ENCODE peak calls at places on chromosomes 5 and 9, in five cellular contexts. B, O, X, E and H are unnamed samples.

GRCh38 chr5:157342822-157343402 is 77.0 kb downstream of the CYFIP2 start:
- DNase-seq in B (no peak), O (peak), X (peak), E (no peak), H (no peak)

GRCh38 chr9:2337131-2337530 is 284.5 kb upstream of the VLDLR start:
- DNase-seq in B (no peak), O (no peak), X (no peak), E (no peak), H (no peak)

GRCh38 chr9:133641861-133642595 is 5.9 kb downstream of the DBH start:
- DNase-seq in B (no peak), O (peak), X (no peak), E (no peak), H (no peak)

GRCh38 chr9:14480561-14480960 is 166.6 kb upstream of the NFIB start:
- DNase-seq in B (no peak), O (no peak), X (no peak), E (no peak), H (no peak)

GRCh38 chr5:178288373-178289368 is 56.1 kb upstream of the PHYKPL start:
- DNase-seq in B (peak), O (peak), X (no peak), E (no peak), H (no peak)

GRCh38 chr5:124961517-124961916 is 215.1 kb upstream of the ZNF608 start:
- DNase-seq in B (no peak), O (no peak), X (no peak), E (no peak), H (no peak)

GRCh38 chr9:129761293-129761900 is 8.6 kb upstream of the PTGES start:
- DNase-seq in B (peak), O (no peak), X (no peak), E (peak), H (no peak)

GRCh38 chr5:62732677-62733121 is 154.1 kb downstream of the LRRC70 start:
- DNase-seq in B (no peak), O (no peak), X (no peak), E (no peak), H (no peak)

GRCh38 chr5:168683247-168683926 is 104.2 kb upstream of the PANK3 start:
- DNase-seq in B (no peak), O (no peak), X (no peak), E (no peak), H (no peak)

GRCh38 chr5:44233691-44234090 is 155.5 kb downstream of the FGF10 start:
- DNase-seq in B (no peak), O (no peak), X (no peak), E (no peak), H (no peak)

GRCh38 chr9:86545085-86545484 is 190.9 kb upstream of the TUT7 start:
- DNase-seq in B (no peak), O (no peak), X (no peak), E (no peak), H (no peak)

GRCh38 chr5:119789411-119790117 is 160.2 kb downstream of the FAM170A start:
- DNase-seq in B (no peak), O (no peak), X (no peak), E (no peak), H (no peak)

GRCh38 chr5:150672237-150672883 is 11.3 kb downstream of the MYOZ3 start:
- DNase-seq in B (peak), O (peak), X (peak), E (no peak), H (no peak)

GRCh38 chr5:150180241-150181027 is 9.4 kb upstream of the SLC6A7 start:
- DNase-seq in B (peak), O (no peak), X (no peak), E (no peak), H (no peak)

GRCh38 chr9:70257991-70258691 is 637 bp upstream of the SMC5 start:
- DNase-seq in B (peak), O (peak), X (no peak), E (peak), H (no peak)

GRCh38 chr9:93486269-93486668 is 32.9 kb upstream of the FAM120AOS start:
- DNase-seq in B (no peak), O (no peak), X (no peak), E (no peak), H (no peak)

GRCh38 chr5:67773439-67773988 is 442.0 kb upstream of the PIK3R1 start:
- DNase-seq in B (peak), O (no peak), X (peak), E (no peak), H (peak)

GRCh38 chr9:113363336-113363735 is 13.4 kb downstream of the HDHD3 start:
- DNase-seq in B (no peak), O (no peak), X (no peak), E (no peak), H (no peak)

GRCh38 chr9:82555408-82555807 is 507.5 kb downstream of the RASEF start:
- DNase-seq in B (no peak), O (no peak), X (no peak), E (no peak), H (no peak)

GRCh38 chr5:72597456-72597948 is 90.3 kb upstream of the ZNF366 start:
- DNase-seq in B (no peak), O (no peak), X (no peak), E (peak), H (peak)

GRCh38 chr5:200985-201384 is 9.7 kb downstream of the LRRC14B start:
- DNase-seq in B (no peak), O (no peak), X (peak), E (no peak), H (no peak)

GRCh38 chr5:127634007-127634406 is 14.9 kb upstream of the CTXN3 start:
- DNase-seq in B (no peak), O (no peak), X (no peak), E (no peak), H (no peak)

GRCh38 chr9:14347408-14348224 is 33.7 kb upstream of the NFIB start:
- DNase-seq in B (peak), O (no peak), X (peak), E (no peak), H (no peak)

GRCh38 chr5:10133830-10134229 is 115.9 kb downstream of the ATPSCKMT start:
- DNase-seq in B (no peak), O (no peak), X (peak), E (no peak), H (no peak)

GRCh38 chr5:32802764-32803163 is 91.6 kb downstream of the NPR3 start:
- DNase-seq in B (no peak), O (no peak), X (no peak), E (no peak), H (no peak)

GRCh38 chr5:32810812-32811211 is 99.7 kb downstream of the NPR3 start:
- DNase-seq in B (no peak), O (no peak), X (no peak), E (no peak), H (peak)

GRCh38 chr5:32805966-32806626 is 95.0 kb downstream of the NPR3 start:
- DNase-seq in B (no peak), O (no peak), X (no peak), E (peak), H (no peak)
- H3K4me3 ChIP-seq in B (no peak), O (no peak), X (no peak), E (peak), H (no peak)

GRCh38 chr9:90047828-90048227 is 443.0 kb downstream of the GADD45G start:
- DNase-seq in B (no peak), O (no peak), X (no peak), E (no peak), H (no peak)
- H3K4me3 ChIP-seq in B (no peak), O (no peak), X (no peak), E (no peak), H (no peak)

GRCh38 chr9:123334639-123335038 is 21.4 kb upstream of the CRB2 start:
- DNase-seq in B (no peak), O (no peak), X (no peak), E (no peak), H (no peak)

GRCh38 chr9:123336455-123336854 is 19.5 kb upstream of the CRB2 start:
- DNase-seq in B (no peak), O (no peak), X (no peak), E (no peak), H (peak)

GRCh38 chr9:123336959-123337358 is 19.0 kb upstream of the CRB2 start:
- DNase-seq in B (no peak), O (no peak), X (no peak), E (no peak), H (no peak)

GRCh38 chr9:123335227-123335985 is 20.6 kb upstream of the CRB2 start:
- DNase-seq in B (no peak), O (no peak), X (no peak), E (peak), H (peak)

DNA sequence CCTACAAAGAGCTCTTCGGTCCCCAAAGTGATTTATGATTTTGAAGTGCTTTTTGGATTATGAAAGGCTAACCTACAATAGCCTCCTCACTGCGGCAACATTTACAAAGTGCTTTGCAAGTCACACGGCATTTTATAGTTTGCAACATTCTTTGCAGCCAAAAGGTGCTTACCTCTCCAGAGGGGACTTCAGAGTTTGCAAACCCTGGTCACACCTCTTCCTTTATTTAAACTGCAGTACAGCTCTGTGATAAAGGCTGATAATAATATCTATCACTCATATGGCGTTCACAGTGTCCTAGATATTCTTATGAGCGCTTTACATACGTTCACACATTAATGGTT is 20.0 kb upstream of the CRB2 start:
- DNase-seq in B (no peak), O (no peak), X (no peak), E (no peak), H (no peak)
- H3K4me3 ChIP-seq in B (no peak), O (no peak), X (no peak), E (no peak), H (peak)

GRCh38 chr9:124501771-124502320 is 5.4 kb downstream of the NR5A1 start:
- DNase-seq in B (no peak), O (no peak), X (no peak), E (no peak), H (no peak)
- H3K4me3 ChIP-seq in B (no peak), O (no peak), X (no peak), E (no peak), H (no peak)

GRCh38 chr5:176619569-176620332 is 9.8 kb upstream of the GPRIN1 start:
- DNase-seq in B (no peak), O (no peak), X (peak), E (no peak), H (no peak)

GRCh38 chr5:176618783-176619182 is 8.8 kb upstream of the GPRIN1 start:
- DNase-seq in B (no peak), O (no peak), X (peak), E (no peak), H (no peak)

GRCh38 chr5:176621661-176622079 is 8.7 kb downstream of the SNCB start:
- DNase-seq in B (no peak), O (no peak), X (no peak), E (no peak), H (peak)

GRCh38 chr5:176620333-176620981 is 9.9 kb downstream of the SNCB start:
- DNase-seq in B (no peak), O (no peak), X (peak), E (no peak), H (no peak)

DNA sequence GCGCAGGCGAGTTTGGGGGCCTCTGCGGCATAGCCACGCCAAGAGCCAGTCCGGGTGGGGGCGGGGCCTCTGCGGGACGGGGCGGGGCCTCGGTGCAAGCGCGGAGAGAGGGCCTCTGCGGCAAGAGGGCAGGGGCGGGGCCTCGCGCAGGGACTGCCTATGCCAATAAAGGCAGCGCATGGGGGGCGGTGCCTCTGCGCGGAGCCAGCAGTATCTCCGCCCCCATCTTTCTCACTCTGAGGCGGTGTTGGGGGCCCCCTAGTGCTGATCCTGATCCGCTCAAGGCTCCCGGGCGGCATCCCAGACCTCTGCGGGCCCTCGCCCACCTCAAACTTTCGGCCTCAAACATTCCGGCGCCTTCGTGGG is 9.2 kb upstream of the GPRIN1 start:
- DNase-seq in B (no peak), O (no peak), X (peak), E (peak), H (peak)
- H3K4me3 ChIP-seq in B (no peak), O (no peak), X (peak), E (peak), H (no peak)